ENCODE peak calls at places on chromosome 6, in seven cellular contexts. L is K562, B is SK-N-SH, O is HepG2, Q is HCT116, I is H1, E is GM12878. K is an unnamed sample.

GRCh38 chr6:33160728-33161323 is 31.4 kb downstream of the COL11A2 start:
- DNase-seq in I (no peak), B (peak; percentile 21), E (no peak), Q (peak; percentile 52), O (no peak), L (no peak), K (peak; percentile 63)

GRCh38 chr6:105428342-105428957 is 25.6 kb upstream of the PREP start:
- DNase-seq in Q (peak; percentile 33), E (no peak), B (no peak), L (no peak), I (no peak), O (peak; percentile 92), K (no peak)

GRCh38 chr6:82524031-82524430 is 160.4 kb downstream of the TPBG start:
- DNase-seq in Q (no peak), O (no peak), E (no peak), I (no peak), B (no peak), L (no peak), K (no peak)

GRCh38 chr6:53565886-53566285 is 21.0 kb upstream of the GCLC start:
- DNase-seq in O (no peak), Q (no peak), I (no peak), L (no peak), E (no peak), B (no peak), K (no peak)

GRCh38 chr6:40328376-40328987 is 258.7 kb downstream of the LRFN2 start:
- DNase-seq in B (peak; percentile 63), Q (peak; percentile 33), O (no peak), E (no peak), L (peak; percentile 47), I (no peak), K (peak; percentile 84)

GRCh38 chr6:116268589-116269293 is 11.0 kb downstream of the TSPYL1 start:
- DNase-seq in L (peak; percentile 74), I (no peak), O (peak; percentile 88), B (peak; percentile 76), E (no peak), Q (peak; percentile 68), K (peak; percentile 74)

GRCh38 chr6:49142422-49143151 is 320.5 kb downstream of the MMUT start:
- DNase-seq in O (no peak), E (no peak), I (peak; percentile 10), B (no peak), Q (no peak), L (no peak), K (no peak)

GRCh38 chr6:42104807-42105713 is 37.4 kb downstream of the C6orf132 start:
- DNase-seq in I (no peak), E (no peak), L (no peak), Q (no peak), B (no peak), O (no peak), K (no peak)

GRCh38 chr6:42729731-42730130 is 7.3 kb upstream of the PRPH2 start:
- DNase-seq in I (no peak), Q (no peak), B (no peak), O (peak; percentile 28), L (no peak), E (no peak), K (no peak)

GRCh38 chr6:84346372-84346771 is 118.9 kb upstream of the CEP162 start:
- DNase-seq in Q (no peak), B (peak; percentile 4), O (no peak), I (no peak), E (no peak), L (no peak), K (no peak)

GRCh38 chr6:151209071-151209831 is 30.5 kb upstream of the AKAP12 start:
- DNase-seq in B (peak; percentile 54), L (no peak), Q (peak; percentile 53), O (peak; percentile 24), E (no peak), I (no peak), K (peak; percentile 25)

GRCh38 chr6:129446272-129446851 is 263.6 kb downstream of the ARHGAP18 start:
- DNase-seq in L (no peak), O (no peak), E (no peak), I (no peak), B (no peak), Q (no peak), K (no peak)

GRCh38 chr6:169108753-169109152 is 144.9 kb downstream of the THBS2 start:
- DNase-seq in I (no peak), O (no peak), Q (no peak), E (no peak), L (no peak), B (no peak), K (no peak)

GRCh38 chr6:14819001-14819400 is 426.9 kb upstream of the JARID2 start:
- DNase-seq in Q (no peak), L (no peak), E (no peak), I (no peak), B (no peak), O (no peak), K (no peak)

GRCh38 chr6:84258268-84258667 is 30.8 kb upstream of the CEP162 start:
- DNase-seq in L (no peak), B (peak; percentile 13), Q (no peak), O (no peak), I (no peak), E (no peak), K (no peak)

GRCh38 chr6:157272866-157273755 is 50.2 kb downstream of the TMEM242 start:
- DNase-seq in B (no peak), L (peak; percentile 54), E (no peak), I (no peak), Q (no peak), O (peak; percentile 48), K (no peak)

GRCh38 chr6:18280084-18280483 is 15.8 kb upstream of the DEK start:
- DNase-seq in B (no peak), Q (no peak), O (no peak), E (no peak), I (no peak), L (no peak), K (peak; percentile 52)

GRCh38 chr6:170388113-170388512 is 81.6 kb downstream of the FAM120B start:
- DNase-seq in I (no peak), L (no peak), O (no peak), B (peak; percentile 66), Q (no peak), E (no peak), K (no peak)

GRCh38 chr6:168695701-168696100 is 254.7 kb downstream of the SMOC2 start:
- DNase-seq in I (peak; percentile 60), L (no peak), E (no peak), O (no peak), B (no peak), Q (no peak), K (no peak)

GRCh38 chr6:134634952-134635351 is 314.9 kb downstream of the ALDH8A1 start:
- DNase-seq in Q (no peak), O (no peak), E (no peak), B (no peak), I (no peak), L (no peak), K (no peak)

GRCh38 chr6:21749754-21750153 is 156.2 kb downstream of the SOX4 start:
- DNase-seq in Q (no peak), E (no peak), I (no peak), B (peak; percentile 44), L (no peak), O (no peak), K (no peak)

GRCh38 chr6:80725156-80725930 is 618.9 kb downstream of the BCKDHB start:
- DNase-seq in O (no peak), I (no peak), E (no peak), L (no peak), Q (no peak), B (no peak), K (no peak)

GRCh38 chr6:121940728-121941127 is 458.7 kb upstream of the HSF2 start:
- DNase-seq in I (no peak), Q (no peak), B (no peak), O (no peak), E (no peak), L (no peak), K (no peak)

GRCh38 chr6:50610562-50610961 is 102.8 kb upstream of the TFAP2D start:
- DNase-seq in O (no peak), I (no peak), E (no peak), L (no peak), B (peak; percentile 13), Q (no peak), K (no peak)

GRCh38 chr6:169960891-169961611 is 209.6 kb downstream of the ERMARD start:
- DNase-seq in L (no peak), B (peak; percentile 24), O (no peak), Q (no peak), I (no peak), E (no peak), K (no peak)

GRCh38 chr6:30207619-30208295 is 5.4 kb downstream of the TRIM26 start:
- DNase-seq in B (no peak), I (no peak), Q (no peak), E (no peak), O (no peak), L (no peak), K (no peak)

GRCh38 chr6:2866183-2866846 is 24.7 kb upstream of the SERPINB1 start:
- DNase-seq in E (peak; percentile 76), O (no peak), I (no peak), B (no peak), Q (no peak), L (no peak), K (no peak)

GRCh38 chr6:20582586-20583446 is 48.6 kb downstream of the CDKAL1 start:
- DNase-seq in L (no peak), B (no peak), I (no peak), Q (no peak), O (no peak), E (no peak), K (no peak)

GRCh38 chr6:11065436-11066202 is 21.5 kb upstream of the ELOVL2 start:
- DNase-seq in Q (no peak), L (no peak), B (no peak), I (no peak), O (no peak), E (no peak), K (no peak)

DNA sequence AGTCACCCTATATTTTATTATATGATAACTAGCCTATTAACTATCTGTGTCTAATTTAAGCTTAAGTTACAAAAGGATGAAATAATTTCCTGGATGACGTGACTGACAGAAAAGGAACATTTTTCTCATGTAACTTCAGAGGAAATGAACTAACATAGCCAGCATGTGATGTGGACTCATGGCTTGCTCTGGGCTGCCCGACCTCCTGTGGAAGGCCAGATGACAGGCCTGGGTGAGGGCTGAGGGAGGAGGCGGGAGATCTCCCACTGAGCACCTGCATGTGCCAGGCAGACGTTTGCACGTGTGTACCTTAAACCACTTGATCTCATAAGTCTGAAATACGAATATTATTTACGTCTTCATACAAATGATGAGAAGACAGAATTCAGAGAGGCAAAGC is 321.1 kb downstream of the SYNE1 start:
- DNase-seq in L (no peak), E (no peak), B (no peak), I (no peak), O (no peak), Q (no peak), K (no peak)
- TF ChIP-seq JUND in L (no peak), E (no peak), B (peak; percentile 9), I (no peak), O (no peak), Q (no peak), K (no peak)

GRCh38 chr6:12246900-12247299 is 43.3 kb upstream of the EDN1 start:
- DNase-seq in E (no peak), B (no peak), O (no peak), I (no peak), Q (no peak), L (no peak), K (no peak)
- TF ChIP-seq JUND in E (no peak), B (no peak), O (no peak), I (no peak), Q (no peak), L (no peak), K (no peak)

GRCh38 chr6:163860194-163861081 is 445.9 kb downstream of the QKI start:
- DNase-seq in I (no peak), L (peak; percentile 92), E (no peak), B (peak; percentile 81), Q (no peak), O (no peak), K (no peak)
- TF ChIP-seq JUND in I (no peak), L (no peak), E (no peak), B (no peak), Q (no peak), O (no peak), K (no peak)

GRCh38 chr6:692356-692851 is 535 bp downstream of the EXOC2 start:
- DNase-seq in O (peak; percentile 45), I (no peak), Q (peak; percentile 33), E (peak; percentile 26), B (peak; percentile 72), L (peak; percentile 77), K (peak; percentile 24)
- TF ChIP-seq JUND in O (no peak), I (no peak), Q (no peak), E (no peak), B (no peak), L (no peak), K (no peak)

K was measured in T47D.